ENCODE peak calls at places on chromosomes 7 and 10, in five cellular contexts. S, U, I, D and W are unnamed samples.

GRCh38 chr10:124149681-124150080 is 56.3 kb upstream of the CHST15 start:
- DNase-seq in S (no peak), I (no peak), D (no peak), U (peak), W (no peak)

GRCh38 chr7:74271742-74272141 is 17.5 kb upstream of the CLIP2 start:
- DNase-seq in I (no peak), S (no peak), D (no peak), U (peak), W (no peak)

GRCh38 chr7:67487316-67487715 is 490.7 kb downstream of the TYW1 start:
- DNase-seq in S (no peak), I (no peak), D (no peak), U (no peak), W (no peak)

GRCh38 chr7:134029-134428 is 58.3 kb upstream of the FAM20C start:
- DNase-seq in U (no peak), I (no peak), D (no peak), S (no peak), W (no peak)

GRCh38 chr7:55214707-55215106 is 150.4 kb upstream of the LANCL2 start:
- DNase-seq in D (no peak), S (no peak), I (no peak), U (no peak), W (no peak)

GRCh38 chr10:71927669-71928592 is 36.3 kb upstream of the CHST3 start:
- DNase-seq in S (peak), I (peak), U (no peak), D (no peak), W (peak)

GRCh38 chr7:117324940-117325339 is 2.1 kb upstream of the WNT2 start:
- DNase-seq in D (no peak), S (no peak), U (no peak), I (peak), W (no peak)

GRCh38 chr10:422675-423074 is 266.8 kb downstream of the DIP2C start:
- DNase-seq in U (no peak), I (no peak), S (no peak), D (no peak), W (no peak)

GRCh38 chr7:92586403-92586802 is 3.8 kb downstream of the FAM133B start:
- DNase-seq in U (no peak), I (peak), S (no peak), D (no peak), W (peak)

GRCh38 chr10:48609899-48610584 is 5.2 kb upstream of the ARHGAP22 start:
- DNase-seq in S (no peak), D (no peak), I (no peak), U (no peak), W (no peak)

GRCh38 chr10:79344502-79345195 is 2.6 kb upstream of the PPIF start:
- DNase-seq in I (no peak), D (no peak), U (no peak), S (no peak), W (no peak)

GRCh38 chr7:98831641-98832221 is 38.1 kb downstream of the TMEM130 start:
- DNase-seq in D (no peak), I (peak), S (no peak), U (peak), W (peak)

GRCh38 chr7:110105840-110106239 is 985.1 kb upstream of the LRRN3 start:
- DNase-seq in I (no peak), U (no peak), S (no peak), D (no peak), W (no peak)

GRCh38 chr10:3287566-3288445 is 115.2 kb upstream of the PITRM1 start:
- DNase-seq in U (no peak), I (no peak), S (no peak), D (no peak), W (no peak)

GRCh38 chr7:116145245-116145852 is 65.0 kb upstream of the TES start:
- DNase-seq in S (no peak), D (no peak), U (peak), I (no peak), W (no peak)

GRCh38 chr7:122546496-122546895 is 152.4 kb downstream of the RNF133 start:
- DNase-seq in I (no peak), S (no peak), U (no peak), D (no peak), W (peak)

GRCh38 chr7:151249034-151249731 is 689 bp upstream of the SMARCD3 start:
- DNase-seq in I (peak), S (no peak), U (peak), D (no peak), W (peak)

GRCh38 chr7:729154-730000 is 2.3 kb upstream of the PRKAR1B start:
- DNase-seq in U (no peak), S (no peak), I (no peak), D (no peak), W (no peak)

GRCh38 chr10:3419719-3420495 is 247.3 kb upstream of the PITRM1 start:
- DNase-seq in I (no peak), U (no peak), D (no peak), S (no peak), W (no peak)

GRCh38 chr10:116748041-116748440 is 5.7 kb upstream of the HSPA12A start:
- DNase-seq in D (no peak), I (peak), U (no peak), S (no peak), W (peak)

GRCh38 chr7:126668367-126668752 is 584.4 kb downstream of the GRM8 start:
- DNase-seq in D (no peak), I (no peak), S (no peak), U (no peak), W (no peak)

GRCh38 chr7:112072541-112073245 is 133.5 kb downstream of the DOCK4 start:
- DNase-seq in S (no peak), D (no peak), I (no peak), U (peak), W (no peak)

GRCh38 chr10:107163904-107164861 is at the start of gene SORCS1:
- DNase-seq in I (no peak), S (no peak), D (no peak), U (no peak), W (no peak)

GRCh38 chr7:117169907-117170306 is 153.0 kb downstream of the WNT2 start:
- DNase-seq in S (peak), I (no peak), D (peak), U (no peak), W (peak)

GRCh38 chr10:104435822-104436221 is 82.2 kb downstream of the CFAP58 start:
- DNase-seq in S (no peak), U (no peak), I (no peak), D (no peak), W (no peak)

GRCh38 chr7:129923709-129924108 is 29.1 kb downstream of the UBE2H start:
- DNase-seq in U (peak), S (peak), I (peak), D (no peak), W (peak)

GRCh38 chr7:80680159-80680903 is 41.9 kb downstream of the CD36 start:
- DNase-seq in D (no peak), U (no peak), S (no peak), I (no peak), W (no peak)

GRCh38 chr7:34748244-34749039 is 90.4 kb downstream of the NPSR1 start:
- DNase-seq in S (peak), D (no peak), U (no peak), I (peak), W (peak)

GRCh38 chr7:106143711-106144347 is 31.7 kb upstream of the SYPL1 start:
- DNase-seq in I (no peak), U (peak), S (no peak), D (no peak), W (no peak)

GRCh38 chr10:8048281-8049008 is 6.0 kb upstream of the GATA3 start:
- DNase-seq in D (no peak), S (no peak), U (peak), I (no peak), W (no peak)

GRCh38 chr10:12022580-12023257 is 19.9 kb downstream of the UPF2 start:
- DNase-seq in I (no peak), D (no peak), U (no peak), S (no peak), W (no peak)

GRCh38 chr10:48907730-48908129 is 31.9 kb downstream of the LRRC18 start:
- DNase-seq in S (no peak), U (no peak), D (no peak), I (no peak), W (no peak)

GRCh38 chr7:84183741-84184140 is 10.8 kb downstream of the SEMA3A start:
- DNase-seq in I (no peak), S (no peak), U (no peak), D (no peak), W (no peak)

GRCh38 chr7:107007892-107008287 is 36.6 kb upstream of the PRKAR2B start:
- DNase-seq in S (no peak), D (no peak), U (no peak), I (no peak), W (no peak)

DNA sequence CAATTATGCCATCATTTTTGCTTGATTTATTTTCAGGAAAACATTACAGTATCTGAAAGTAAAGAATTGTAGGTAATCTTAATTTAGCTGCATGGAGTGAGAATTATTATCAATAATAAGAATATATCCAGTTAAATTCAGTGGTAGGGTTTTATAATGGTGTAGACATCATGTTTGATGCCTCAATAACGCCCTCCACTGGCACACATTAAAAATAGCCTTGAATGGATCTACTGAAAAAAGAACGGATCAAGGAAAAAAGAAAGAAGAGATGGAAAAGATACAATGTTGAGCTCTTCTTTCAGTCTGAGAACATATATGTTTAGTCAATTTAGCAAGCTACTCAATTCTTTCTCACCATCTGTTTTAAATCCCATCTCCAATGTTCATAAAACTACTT is 319.2 kb downstream of the CDC14C start:
- DNase-seq in I (no peak), U (no peak), D (no peak), S (no peak), W (no peak)
- TF ChIP-seq CTCF in I (peak), U (no peak), D (no peak), S (no peak), W (no peak)

GRCh38 chr10:78290131-78290750 is 256.6 kb downstream of the RPS24 start:
- DNase-seq in I (no peak), D (no peak), U (no peak), S (no peak), W (no peak)

GRCh38 chr10:78291733-78292132 is 258.1 kb downstream of the RPS24 start:
- DNase-seq in I (no peak), U (no peak), S (no peak), D (no peak), W (no peak)

GRCh38 chr10:78295242-78295641 is 261.6 kb downstream of the RPS24 start:
- DNase-seq in U (no peak), S (no peak), D (no peak), I (no peak), W (no peak)

GRCh38 chr10:78292250-78292986 is 258.8 kb downstream of the RPS24 start:
- DNase-seq in D (no peak), U (no peak), I (no peak), S (no peak), W (no peak)

DNA sequence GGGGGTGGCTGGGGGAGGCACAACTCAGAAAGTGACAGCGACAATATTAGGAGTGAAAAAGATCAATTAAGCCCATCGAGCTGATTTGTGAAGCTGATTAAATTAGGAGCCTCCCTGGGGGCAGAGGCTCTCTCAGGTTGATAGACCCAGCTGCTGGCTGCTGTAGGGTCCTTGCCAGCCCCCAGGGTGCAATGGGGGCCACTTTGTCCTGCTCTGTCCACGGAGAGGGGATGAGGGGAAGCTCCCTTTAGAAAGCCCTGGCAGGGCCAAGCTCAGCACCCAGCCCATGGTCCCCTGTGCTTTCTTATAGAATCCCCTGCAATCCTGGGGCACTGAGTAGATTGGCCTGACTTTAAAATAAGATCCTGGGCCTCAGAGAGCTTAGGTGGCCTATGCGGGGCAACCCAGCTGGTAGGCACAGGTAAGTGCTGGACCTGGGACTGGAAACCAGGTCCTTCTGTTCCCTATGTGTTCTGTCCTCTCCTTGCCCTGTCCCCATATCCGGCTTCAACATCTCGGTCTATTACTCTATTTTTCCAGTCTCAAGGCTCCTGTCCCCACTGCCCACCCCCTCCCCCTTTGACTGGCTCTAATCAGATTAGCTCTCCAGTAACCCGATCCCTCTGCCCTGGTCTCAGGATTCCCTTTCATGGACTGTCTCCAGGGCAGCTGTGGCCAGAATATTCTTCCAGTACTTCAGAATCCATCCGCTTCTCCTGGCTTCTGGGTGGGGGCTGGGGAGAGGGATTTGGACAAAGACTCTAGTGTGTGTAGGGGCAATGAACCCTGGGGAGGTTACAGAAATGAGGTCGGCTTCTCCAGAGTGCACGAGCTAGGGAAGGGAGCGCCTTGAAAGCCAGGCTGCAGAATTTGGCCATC is 259.6 kb downstream of the RPS24 start:
- DNase-seq in S (no peak), U (no peak), D (no peak), I (no peak), W (no peak)
- H3K4me3 ChIP-seq in S (no peak), U (no peak), D (no peak), I (no peak), W (no peak)

GRCh38 chr7:149147072-149147729 is at the start of gene ZNF398:
- DNase-seq in S (no peak), D (peak), U (peak), I (peak), W (peak)
- TF ChIP-seq CTCF in S (peak), D (peak), U (peak), I (peak), W (peak)

GRCh38 chr7:155248366-155248756 is 49.3 kb upstream of the INSIG1 start:
- DNase-seq in U (no peak), S (no peak), I (no peak), D (no peak), W (no peak)

GRCh38 chr7:155247479-155248365 is 50.0 kb upstream of the INSIG1 start:
- DNase-seq in D (no peak), I (no peak), S (no peak), U (no peak), W (peak)

DNA sequence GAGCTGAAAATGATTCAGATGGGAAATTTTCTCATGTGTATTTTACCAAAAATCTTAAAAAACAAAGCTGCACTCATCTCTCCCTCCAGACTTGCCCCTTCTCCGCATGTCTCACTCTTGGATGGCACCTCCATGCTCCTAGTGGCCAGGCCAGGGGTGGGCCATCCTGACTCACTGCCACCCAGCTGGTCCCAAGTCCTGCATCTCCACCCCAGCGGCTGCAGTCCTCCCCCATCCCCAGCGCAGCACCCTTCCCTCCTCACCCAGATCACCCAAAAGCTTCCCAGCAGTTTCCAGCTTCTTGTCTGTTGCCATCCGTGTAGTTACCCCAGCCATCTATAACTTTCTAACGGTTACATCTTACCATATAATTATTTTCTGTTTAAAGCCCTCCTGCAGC is 53.0 kb upstream of the INSIG1 start:
- DNase-seq in U (no peak), I (no peak), D (no peak), S (no peak), W (no peak)
- H3K4me3 ChIP-seq in U (no peak), I (no peak), D (no peak), S (no peak), W (no peak)

GRCh38 chr7:47217570-47218360 is 364.1 kb downstream of the TNS3 start:
- DNase-seq in I (no peak), S (no peak), U (no peak), D (no peak), W (no peak)

GRCh38 chr7:47215049-47215448 is 366.9 kb downstream of the TNS3 start:
- DNase-seq in S (no peak), I (no peak), U (no peak), D (no peak), W (no peak)

GRCh38 chr7:47217086-47217485 is 364.8 kb downstream of the TNS3 start:
- DNase-seq in I (no peak), S (no peak), U (no peak), D (no peak), W (no peak)

GRCh38 chr7:47215640-47216039 is 366.3 kb downstream of the TNS3 start:
- DNase-seq in S (no peak), D (no peak), I (no peak), U (no peak), W (no peak)

GRCh38 chr7:47216439-47216838 is 365.5 kb downstream of the TNS3 start:
- DNase-seq in U (no peak), I (no peak), D (no peak), S (no peak), W (no peak)
- TF ChIP-seq CTCF in U (no peak), I (no peak), D (no peak), S (no peak), W (no peak)

GRCh38 chr10:59880019-59880717 is 26.2 kb downstream of the CCDC6 start:
- DNase-seq in I (no peak), U (peak), S (no peak), D (no peak), W (no peak)

GRCh38 chr10:59879363-59879935 is 26.9 kb downstream of the CCDC6 start:
- DNase-seq in S (no peak), I (no peak), D (no peak), U (peak), W (no peak)

GRCh38 chr10:59881640-59882039 is 24.7 kb downstream of the CCDC6 start:
- DNase-seq in U (peak), D (no peak), I (no peak), S (no peak), W (no peak)

GRCh38 chr10:59878915-59879314 is 27.4 kb downstream of the CCDC6 start:
- DNase-seq in U (no peak), D (no peak), S (no peak), I (no peak), W (no peak)

GRCh38 chr10:59880976-59881510 is 25.3 kb downstream of the CCDC6 start:
- DNase-seq in U (peak), S (no peak), D (no peak), I (no peak), W (no peak)
- H3K4me3 ChIP-seq in U (peak), S (no peak), D (no peak), I (no peak), W (no peak)